ENCODE peak calls at places on chromosomes 13 and 19, in nine cellular contexts. P is WTC11, T is HCT116, R is SK-N-SH, J is A549, H is GM12878, W is H1, Y is HepG2, S is endothelial cell of umbilical vein. I is an unnamed sample.

GRCh38 chr19:52217576-52217975 is 27.7 kb downstream of the PPP2R1A start:
- DNase-seq in P (no peak), T (no peak), R (no peak), J (no peak), H (no peak), W (no peak), Y (no peak), S (no peak), I (no peak)

GRCh38 chr19:48695743-48696352 is at the start of gene FUT2:
- DNase-seq in P (peak; percentile 70), T (no peak), R (no peak), J (no peak), H (no peak), W (peak; percentile 72), Y (no peak), S (no peak), I (no peak)

GRCh38 chr13:42215578-42216421 is 56.2 kb upstream of the AKAP11 start:
- DNase-seq in P (peak; percentile 42), T (peak; percentile 29), R (peak; percentile 9), J (peak; percentile 40), H (peak; percentile 4), W (no peak), Y (peak; percentile 10), S (peak; percentile 48), I (peak; percentile 51)

GRCh38 chr13:99969934-99970760 is 1.4 kb downstream of the ZIC5 start:
- DNase-seq in P (peak; percentile 81), T (peak; percentile 66), R (no peak), J (peak; percentile 83), H (no peak), W (peak; percentile 76), Y (peak; percentile 57), S (no peak), I (peak; percentile 81)

GRCh38 chr13:19634129-19634740 is 776 bp downstream of the MPHOSPH8 start:
- DNase-seq in P (no peak), T (no peak), R (peak; percentile 19), J (peak; percentile 7), H (no peak), W (no peak), Y (peak; percentile 18), S (peak; percentile 62), I (peak; percentile 57)

GRCh38 chr19:22619371-22619770 is 14.8 kb upstream of the ZNF492 start:
- DNase-seq in P (no peak), T (no peak), R (no peak), J (no peak), H (no peak), W (no peak), Y (no peak), S (no peak), I (no peak)

GRCh38 chr13:33109801-33110200 is 93.6 kb downstream of the KL start:
- DNase-seq in P (peak; percentile 72), T (no peak), R (no peak), J (peak; percentile 15), H (no peak), W (peak; percentile 76), Y (no peak), S (no peak), I (no peak)

GRCh38 chr19:14054721-14055120 is 7.2 kb downstream of the PALM3 start:
- DNase-seq in P (no peak), T (no peak), R (peak; percentile 17), J (no peak), H (no peak), W (no peak), Y (no peak), S (no peak), I (no peak)

GRCh38 chr19:38714354-38714778 is 29.9 kb downstream of the CAPN12 start:
- DNase-seq in P (no peak), T (no peak), R (no peak), J (no peak), H (no peak), W (no peak), Y (no peak), S (no peak), I (no peak)

GRCh38 chr13:80473695-80474094 is 132.8 kb upstream of the SPRY2 start:
- DNase-seq in P (no peak), T (no peak), R (no peak), J (peak; percentile 71), H (no peak), W (no peak), Y (peak; percentile 28), S (peak; percentile 36), I (no peak)

GRCh38 chr13:25977216-25977615 is 74.6 kb downstream of the SHISA2 start:
- DNase-seq in P (peak; percentile 64), T (no peak), R (no peak), J (no peak), H (no peak), W (peak; percentile 63), Y (no peak), S (peak; percentile 70), I (no peak)
- TF ChIP-seq MAX in P (peak; percentile 29), T (no peak), R (no peak), J (no peak), H (no peak), W (no peak), Y (no peak), S (no peak), I (no peak)

GRCh38 chr13:62551588-62551987 is 1135.9 kb upstream of the PCDH20 start:
- DNase-seq in P (no peak), T (no peak), R (no peak), J (no peak), H (no peak), W (no peak), Y (no peak), S (no peak), I (no peak)
- TF ChIP-seq MAX in P (no peak), T (no peak), R (no peak), J (no peak), H (no peak), W (no peak), Y (no peak), S (no peak), I (no peak)

GRCh38 chr13:73984201-73984600 is 150.0 kb downstream of the KLF12 start:
- DNase-seq in P (no peak), T (no peak), R (no peak), J (no peak), H (no peak), W (no peak), Y (no peak), S (no peak), I (no peak)
- TF ChIP-seq MAX in P (no peak), T (no peak), R (no peak), J (no peak), H (no peak), W (no peak), Y (no peak), S (no peak), I (no peak)

DNA sequence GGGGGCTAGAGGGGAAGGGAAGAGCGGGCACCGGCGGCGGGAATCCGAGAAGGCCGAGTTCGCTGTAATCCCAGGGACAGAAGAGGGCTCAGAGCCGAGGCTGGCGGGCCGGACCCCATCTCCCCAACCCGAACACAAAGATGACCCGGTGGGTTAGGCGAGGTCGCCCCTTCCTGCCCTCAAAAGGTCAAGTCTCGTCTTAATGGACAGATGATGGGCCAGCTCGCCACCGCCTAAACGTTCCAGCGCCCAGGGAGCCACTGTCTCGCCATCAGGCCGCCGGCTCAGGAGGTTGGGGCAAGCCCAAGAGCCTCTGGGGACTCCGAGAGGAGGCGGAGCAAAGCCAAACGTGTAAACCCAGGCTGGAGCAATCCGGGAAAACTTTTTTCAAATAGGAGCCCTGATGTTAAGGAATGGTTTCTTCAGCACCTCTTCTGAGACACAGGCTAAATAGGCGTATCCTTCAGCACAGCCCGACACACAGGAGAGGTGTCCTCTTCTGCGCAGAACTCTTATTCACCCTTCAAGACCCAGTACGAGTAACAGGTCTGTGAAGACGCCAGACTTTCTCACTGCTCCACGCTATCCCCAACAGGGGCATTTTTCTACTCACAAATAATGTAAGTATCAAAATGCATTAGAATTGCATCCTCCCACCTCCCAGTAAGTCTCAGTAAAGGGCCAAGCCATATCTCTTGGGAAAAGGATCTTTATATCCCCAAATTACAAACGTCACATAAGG is 6.3 kb upstream of the POU4F1 start:
- DNase-seq in P (peak; percentile 53), T (no peak), R (peak; percentile 54), J (peak; percentile 14), H (no peak), W (peak; percentile 72), Y (no peak), S (peak; percentile 30), I (no peak)
- TF ChIP-seq MAX in P (no peak), T (no peak), R (no peak), J (no peak), H (no peak), W (no peak), Y (no peak), S (no peak), I (no peak)

GRCh38 chr13:110904748-110905147 is 10.1 kb downstream of the ANKRD10 start:
- DNase-seq in P (no peak), T (no peak), R (no peak), J (no peak), H (no peak), W (no peak), Y (no peak), S (no peak), I (no peak)

GRCh38 chr13:110907301-110907700 is 7.6 kb downstream of the ANKRD10 start:
- DNase-seq in P (no peak), T (no peak), R (no peak), J (no peak), H (no peak), W (no peak), Y (no peak), S (no peak), I (no peak)

GRCh38 chr13:110911880-110912279 is 3.0 kb downstream of the ANKRD10 start:
- DNase-seq in P (no peak), T (no peak), R (no peak), J (no peak), H (no peak), W (no peak), Y (no peak), S (no peak), I (no peak)

GRCh38 chr13:110910013-110910890 is 4.6 kb downstream of the ANKRD10 start:
- DNase-seq in P (no peak), T (no peak), R (no peak), J (no peak), H (no peak), W (no peak), Y (no peak), S (peak; percentile 13), I (no peak)

GRCh38 chr13:110907951-110908898 is 6.6 kb downstream of the ANKRD10 start:
- DNase-seq in P (no peak), T (peak; percentile 95), R (no peak), J (peak; percentile 74), H (no peak), W (no peak), Y (peak; percentile 94), S (peak; percentile 24), I (no peak)
- TF ChIP-seq MAX in P (no peak), T (no peak), R (no peak), J (no peak), H (no peak), W (peak; percentile 14), Y (no peak), S (no peak), I (no peak)